ENCODE peak calls at places on chromosomes 7 and 10, in five cellular contexts. T is HepG2; B is stimulated activated CD4-positive, alpha-beta T cell treated with anti-CD3 and anti-CD28 coated beads, Interleukin-2, amount 100 ng/mL, for 24 hours; S is activated gamma-delta T cell; Z is HL-60. M is an unnamed sample.

GRCh38 chr10:72511414-72511813 is 114.5 kb downstream of the MICU1 start:
- DNase-seq in S (no peak), T (no peak), B (no peak), Z (peak; percentile 64), M (no peak)

GRCh38 chr10:109696462-109696861 is 226.8 kb downstream of the XPNPEP1 start:
- DNase-seq in B (no peak), T (no peak), Z (no peak), S (no peak), M (no peak)

GRCh38 chr7:127654404-127655392 is 2.7 kb downstream of the SND1 start:
- DNase-seq in B (no peak), S (no peak), T (no peak), Z (no peak), M (no peak)

GRCh38 chr7:159121068-159121467 is 23.6 kb downstream of the VIPR2 start:
- DNase-seq in T (no peak), S (no peak), B (no peak), Z (no peak), M (no peak)

GRCh38 chr10:107481224-107481623 is 316.7 kb upstream of the SORCS1 start:
- DNase-seq in Z (no peak), B (no peak), T (no peak), S (no peak), M (no peak)

GRCh38 chr7:143216151-143216550 is 5.7 kb upstream of the TAS2R40 start:
- DNase-seq in T (no peak), Z (no peak), B (no peak), S (no peak), M (no peak)

GRCh38 chr7:80859272-80859970 is 59.4 kb downstream of the SEMA3C start:
- DNase-seq in Z (no peak), S (no peak), T (no peak), B (no peak), M (no peak)

GRCh38 chr10:73941300-73941699 is 30.4 kb downstream of the PLAU start:
- DNase-seq in T (no peak), S (no peak), B (no peak), Z (no peak), M (no peak)

GRCh38 chr7:155943251-155943899 is 131.1 kb upstream of the SHH start:
- DNase-seq in T (no peak), Z (no peak), B (no peak), S (no peak), M (no peak)